ENCODE peak calls at places on chromosomes 5 and 9, in ten cellular contexts. Y is adipocyte; K is ovary; U is naive thymus-derived CD8-positive, alpha-beta T cell; W is lung microvascular endothelial cell; O is NCI-H2081; H is activated CD4-positive, alpha-beta T cell treated with anti-CD3 and anti-CD28 coated beads for 4 hours; V is activated CD8-positive, alpha-beta memory T cell treated with anti-CD3 and anti-CD28 coated beads, Interleukin-2, amount 10 ng/mL, durations not matched to agents 7 days and 5 days; Q is activated gamma-delta T cell treated with Interleukin-2 at 50 U/mL for 16 hours; R is RWPE1. G is an unnamed sample.

GRCh38 chr9:84368593-84368992 is 28.0 kb upstream of the SLC28A3 start:
- DNase-seq in Y (no peak), K (no peak), U (no peak), W (no peak), O (no peak), H (no peak), V (no peak), Q (no peak), R (no peak), G (no peak)

GRCh38 chr9:72315510-72316287 is 49.3 kb downstream of the ZFAND5 start:
- DNase-seq in Y (peak; percentile 84), K (no peak), U (no peak), W (no peak), O (peak; percentile 38), H (no peak), V (no peak), Q (no peak), R (no peak), G (no peak)

GRCh38 chr5:180291234-180291940 is 496 bp downstream of the MAPK9 start:
- DNase-seq in Y (peak; percentile 32), K (peak; percentile 51), U (no peak), W (peak; percentile 27), O (no peak), H (no peak), V (peak; percentile 51), Q (no peak), R (peak; percentile 27), G (no peak)

GRCh38 chr5:78295035-78295961 is 800 bp upstream of the AP3B1 start:
- DNase-seq in Y (peak; percentile 62), K (peak; percentile 48), U (peak; percentile 46), W (peak; percentile 5), O (peak; percentile 58), H (peak; percentile 56), V (peak; percentile 64), Q (peak; percentile 40), R (peak; percentile 62), G (no peak)

GRCh38 chr9:114401344-114401743 is 13.6 kb upstream of the AKNA start:
- DNase-seq in Y (no peak), K (no peak), U (no peak), W (no peak), O (no peak), H (no peak), V (no peak), Q (no peak), R (no peak), G (no peak)

GRCh38 chr5:9337908-9338307 is 208.0 kb downstream of the SEMA5A start:
- DNase-seq in Y (peak; percentile 80), K (no peak), U (no peak), W (peak; percentile 19), O (no peak), H (no peak), V (no peak), Q (no peak), R (peak; percentile 35), G (no peak)

GRCh38 chr9:120698766-120699165 is 15.5 kb downstream of the MEGF9 start:
- DNase-seq in Y (peak; percentile 21), K (no peak), U (no peak), W (peak; percentile 63), O (peak; percentile 55), H (no peak), V (no peak), Q (no peak), R (no peak), G (no peak)

GRCh38 chr9:100586093-100586492 is 8.2 kb downstream of the CAVIN4 start:
- DNase-seq in Y (no peak), K (no peak), U (no peak), W (no peak), O (no peak), H (no peak), V (no peak), Q (no peak), R (no peak), G (no peak)

G was measured in natural killer cell treated with Interleukin-12 subunit alpha and Interleukin-12 subunit beta and Interleukin-15 and Interleukin-18, amount 100 ng/mL, for 72 hours.